ENCODE peak calls at places on chromosomes 1 and 21, in four cellular contexts. Q is HCT116, Y is GM12878, X is HepG2. L is an unnamed sample.

GRCh38 chr1:31413405-31414005 is 492 bp downstream of the SERINC2 start:
- DNase-seq in X (no peak), Q (no peak), Y (no peak), L (peak)

GRCh38 chr1:165383067-165383466 is 26.6 kb upstream of the LMX1A start:
- DNase-seq in Q (no peak), X (no peak), Y (no peak), L (no peak)

GRCh38 chr1:234944439-234945369 is 183.9 kb downstream of the TOMM20 start:
- DNase-seq in Q (no peak), Y (no peak), X (no peak), L (no peak)

GRCh38 chr21:29366532-29366931 is 67.8 kb downstream of the BACH1 start:
- DNase-seq in Y (no peak), X (no peak), Q (no peak), L (no peak)

GRCh38 chr21:33384851-33385331 is 18.3 kb upstream of the IFNGR2 start:
- DNase-seq in Y (no peak), Q (no peak), X (no peak), L (no peak)

GRCh38 chr1:19651141-19651737 is 7.1 kb downstream of the NBL1 start:
- DNase-seq in Y (no peak), X (peak), Q (no peak), L (peak)

GRCh38 chr1:1162597-1163537 is 10.8 kb upstream of the TTLL10 start:
- DNase-seq in Q (peak), X (no peak), Y (no peak), L (no peak)

GRCh38 chr1:15836772-15837669 is 10.5 kb upstream of the SPEN start:
- DNase-seq in Q (no peak), Y (no peak), X (no peak), L (no peak)

GRCh38 chr21:37220433-37220980 is 46.6 kb downstream of the VPS26C start:
- DNase-seq in Y (no peak), X (peak), Q (no peak), L (peak)

GRCh38 chr1:53657891-53658396 is 81.0 kb downstream of the GLIS1 start:
- DNase-seq in Y (no peak), Q (no peak), X (no peak), L (no peak)

GRCh38 chr1:30137001-30137400 is 586.4 kb downstream of the MATN1 start:
- DNase-seq in X (no peak), Y (no peak), Q (no peak), L (no peak)

GRCh38 chr1:203629509-203630082 is 3.0 kb downstream of the ATP2B4 start:
- DNase-seq in Y (no peak), X (no peak), Q (no peak), L (no peak)

GRCh38 chr1:87155648-87156047 is 173.0 kb upstream of the LMO4 start:
- DNase-seq in Y (no peak), X (no peak), Q (no peak), L (peak)

GRCh38 chr1:208933984-208934525 is 649.5 kb upstream of the CAMK1G start:
- DNase-seq in Q (no peak), Y (no peak), X (no peak), L (peak)

GRCh38 chr1:13725714-13726175 is 25.8 kb downstream of the PRDM2 start:
- DNase-seq in Q (peak), Y (no peak), X (peak), L (peak)

GRCh38 chr1:43520100-43520828 is 10.4 kb upstream of the PTPRF start:
- DNase-seq in Y (no peak), Q (no peak), X (no peak), L (no peak)

GRCh38 chr1:113905435-113905861 is 322 bp downstream of the DCLRE1B start:
- DNase-seq in Y (no peak), Q (no peak), X (peak), L (no peak)

GRCh38 chr1:226268421-226269124 is 40.4 kb downstream of the LIN9 start:
- DNase-seq in Q (no peak), X (no peak), Y (no peak), L (no peak)

GRCh38 chr1:45370575-45370974 is 30.3 kb upstream of the MUTYH start:
- DNase-seq in X (no peak), Y (peak), Q (no peak), L (no peak)

GRCh38 chr1:63779338-63779819 is 5.6 kb downstream of the ROR1 start:
- DNase-seq in Y (no peak), X (no peak), Q (no peak), L (no peak)

GRCh38 chr1:1630965-1631792 is 794 bp upstream of the MMP23B start:
- DNase-seq in Y (no peak), Q (no peak), X (no peak), L (peak)

GRCh38 chr1:196259291-196259690 is 348.9 kb downstream of the KCNT2 start:
- DNase-seq in X (no peak), Q (no peak), Y (no peak), L (no peak)

GRCh38 chr1:19156676-19157075 is 53.4 kb downstream of the UBR4 start:
- DNase-seq in Q (no peak), Y (no peak), X (no peak), L (no peak)

GRCh38 chr21:44013380-44014088 is 1.4 kb downstream of the TRAPPC10 start:
- DNase-seq in Q (no peak), X (no peak), Y (peak), L (peak)

GRCh38 chr1:20964540-20965484 is 177.7 kb upstream of the HP1BP3 start:
- DNase-seq in Q (no peak), X (no peak), Y (peak), L (no peak)

GRCh38 chr1:230407351-230407750 is 18.8 kb downstream of the PGBD5 start:
- DNase-seq in Q (no peak), Y (no peak), X (no peak), L (no peak)

GRCh38 chr1:157274698-157275534 is 136.7 kb upstream of the ETV3 start:
- DNase-seq in Y (no peak), X (no peak), Q (no peak), L (no peak)

GRCh38 chr1:71087060-71087459 is 6.2 kb upstream of the ZRANB2 start:
- DNase-seq in Y (no peak), X (no peak), Q (no peak), L (no peak)

GRCh38 chr1:94456736-94457135 is 38.5 kb downstream of the ABCD3 start:
- DNase-seq in X (no peak), Y (no peak), Q (no peak), L (no peak)

GRCh38 chr1:150288822-150289221 is 4.8 kb upstream of the MRPS21 start:
- DNase-seq in Q (no peak), X (no peak), Y (no peak), L (no peak)

GRCh38 chr1:20281801-20282200 is 8.9 kb upstream of the VWA5B1 start:
- DNase-seq in Q (no peak), X (no peak), Y (no peak), L (no peak)

GRCh38 chr1:43466403-43466802 is 12.7 kb upstream of the HYI start:
- DNase-seq in X (no peak), Q (no peak), Y (no peak), L (no peak)

GRCh38 chr1:169595764-169596711 is 9.8 kb upstream of the F5 start:
- DNase-seq in Y (no peak), Q (no peak), X (peak), L (no peak)

GRCh38 chr1:47522890-47523811 is 85.3 kb downstream of the FOXD2 start:
- DNase-seq in X (no peak), Y (no peak), Q (no peak), L (no peak)

GRCh38 chr21:39386194-39386593 is 37.3 kb upstream of the HMGN1 start:
- DNase-seq in X (peak), Y (no peak), Q (no peak), L (no peak)

GRCh38 chr1:59705849-59706599 is 108.7 kb upstream of the HOOK1 start:
- DNase-seq in X (no peak), Y (no peak), Q (no peak), L (no peak)

GRCh38 chr1:156747737-156748669 is 3.5 kb downstream of the HDGF start:
- DNase-seq in Q (no peak), Y (no peak), X (no peak), L (no peak)

GRCh38 chr1:235270625-235271024 is 57.4 kb downstream of the ARID4B start:
- DNase-seq in X (no peak), Q (no peak), Y (no peak), L (no peak)

GRCh38 chr1:61452354-61452990 is 272.5 kb downstream of the TM2D1 start:
- DNase-seq in Q (no peak), X (no peak), Y (no peak), L (no peak)

GRCh38 chr21:17711896-17712295 is 99.2 kb upstream of the BTG3 start:
- DNase-seq in X (no peak), Y (no peak), Q (no peak), L (no peak)
- TF ChIP-seq ZBTB33 in X (no peak), Y (no peak), Q (no peak), L (no peak)

DNA sequence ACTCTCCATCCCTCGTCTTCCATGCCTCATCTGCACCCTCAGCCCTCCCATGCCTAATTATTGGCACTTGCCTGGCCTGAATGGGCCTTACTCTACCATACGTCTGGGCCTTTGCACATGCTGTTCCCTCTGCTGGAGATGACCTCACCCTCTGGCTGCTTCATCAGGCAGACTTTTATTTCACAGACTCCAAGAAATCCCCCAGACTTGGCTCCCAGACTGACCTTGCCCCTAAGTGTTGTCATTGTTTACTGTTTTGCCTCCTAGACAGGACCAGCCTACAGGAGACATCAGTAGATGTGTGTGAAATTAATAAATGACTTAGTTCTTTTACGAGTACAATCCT is 5.2 kb upstream of the AHDC1 start:
- DNase-seq in Y (no peak), Q (no peak), X (no peak), L (no peak)
- TF ChIP-seq ZBTB33 in Y (no peak), Q (no peak), X (no peak), L (no peak)

DNA sequence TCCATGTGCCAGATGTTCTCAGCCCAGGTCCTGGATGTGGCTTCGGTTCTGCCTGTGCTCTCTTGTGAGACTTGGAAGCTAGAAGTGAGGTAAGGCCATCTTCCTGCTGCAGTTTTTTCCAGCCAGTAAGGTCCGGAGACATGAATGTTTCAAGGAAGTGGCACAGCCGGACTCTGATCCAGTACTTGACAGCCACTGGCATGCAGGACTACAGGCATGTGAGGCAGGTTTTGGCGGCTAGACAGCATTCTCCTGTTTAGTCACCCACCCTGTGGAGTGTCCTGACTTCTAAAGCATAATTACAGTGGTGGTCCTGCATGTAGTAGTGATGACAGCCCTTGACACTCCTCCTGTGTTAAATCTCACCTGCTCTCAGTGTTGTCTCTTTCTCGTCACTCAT is 72.3 kb downstream of the TNFSF4 start:
- DNase-seq in Q (no peak), X (no peak), Y (no peak), L (no peak)
- TF ChIP-seq ZBTB33 in Q (no peak), X (no peak), Y (no peak), L (no peak)

GRCh38 chr1:41434306-41434705 is 50.2 kb downstream of the EDN2 start:
- DNase-seq in Q (no peak), Y (no peak), X (no peak), L (no peak)
- TF ChIP-seq ZBTB33 in Q (no peak), Y (no peak), X (no peak), L (no peak)

GRCh38 chr1:182599339-182599738 is 4.8 kb downstream of the RGS16 start:
- DNase-seq in Y (no peak), X (no peak), Q (no peak), L (peak)
- TF ChIP-seq ZBTB33 in Y (no peak), X (no peak), Q (no peak), L (no peak)

DNA sequence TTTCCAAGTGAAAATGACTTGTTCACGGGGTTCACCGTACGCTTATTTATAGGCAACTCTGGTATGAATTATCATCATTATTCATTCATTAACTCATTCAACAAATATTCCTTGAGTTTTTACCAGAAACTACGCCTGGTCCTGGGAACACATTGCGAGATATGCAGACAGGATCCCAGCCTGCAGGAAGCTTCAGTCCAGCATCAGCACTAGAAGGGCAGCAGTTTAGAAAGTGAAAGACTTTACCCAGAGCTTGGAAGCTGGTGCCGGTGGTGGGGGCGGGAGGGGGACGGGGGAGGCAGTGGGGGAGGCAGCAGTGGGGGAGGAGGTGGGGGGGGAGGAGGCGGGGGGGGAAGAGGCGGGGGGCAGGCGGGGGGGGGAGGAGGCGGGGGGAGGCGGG is 55.9 kb downstream of the SETD4 start:
- DNase-seq in Q (no peak), Y (peak), X (no peak), L (peak)
- TF ChIP-seq ZBTB33 in Q (no peak), Y (no peak), X (no peak), L (no peak)

GRCh38 chr1:185213086-185213485 is 56.1 kb downstream of the SWT1 start:
- DNase-seq in Q (no peak), X (no peak), Y (no peak), L (no peak)
- TF ChIP-seq ZBTB33 in Q (no peak), X (no peak), Y (no peak), L (no peak)

GRCh38 chr1:3778590-3779264 is 6.2 kb downstream of the SMIM1 start:
- DNase-seq in Q (no peak), Y (no peak), X (no peak), L (no peak)

GRCh38 chr1:3775498-3776230 is 3.1 kb downstream of the SMIM1 start:
- DNase-seq in Q (peak), Y (no peak), X (peak), L (peak)

GRCh38 chr1:3777647-3778589 is 5.4 kb downstream of the SMIM1 start:
- DNase-seq in Y (no peak), X (no peak), Q (no peak), L (no peak)

GRCh38 chr1:3776231-3777030 is 3.9 kb downstream of the SMIM1 start:
- DNase-seq in Q (no peak), X (no peak), Y (no peak), L (no peak)

DNA sequence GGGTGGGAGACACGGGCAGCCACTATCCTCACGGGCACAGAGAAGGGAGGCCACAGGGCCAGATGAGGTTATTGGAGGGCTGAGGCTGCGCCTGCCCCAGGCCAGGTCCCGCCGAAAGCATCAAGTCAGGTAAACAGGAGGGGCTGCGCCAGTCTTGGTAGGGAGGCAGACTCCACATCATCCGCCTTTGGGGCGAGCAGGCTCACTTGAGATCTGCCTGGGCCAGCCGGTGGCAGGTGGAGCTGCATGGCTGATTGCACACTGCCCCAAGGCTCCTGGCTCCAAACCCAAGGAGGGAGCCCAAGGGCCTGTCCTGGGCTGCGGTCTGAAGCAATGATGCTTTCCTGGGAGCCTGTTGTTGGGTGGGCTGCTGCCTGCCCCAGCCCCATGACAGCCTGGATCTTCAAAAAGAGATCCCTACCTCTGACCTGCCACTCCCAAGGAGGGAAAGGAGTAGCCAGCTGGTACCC is 4.6 kb downstream of the SMIM1 start:
- DNase-seq in Q (no peak), Y (no peak), X (no peak), L (no peak)
- TF ChIP-seq ZBTB33 in Q (no peak), Y (no peak), X (no peak), L (no peak)